ENCODE peak calls at places on chromosome 5, in five cellular contexts. One of them, this sample, is unnamed.

GRCh38 chr5:122291000-122291592 is 20.9 kb upstream of the SNCAIP start:
- DNase-seq in IMR-90: no peak
- DNase-seq in trophoblast cell: no peak
- DNase-seq in mesenchymal stem cell: peak; percentile 63
- DNase-seq in H1: no peak
- DNase-seq in this sample: no peak

GRCh38 chr5:55456216-55456895 is 78.4 kb downstream of the PLPP1 start:
- DNase-seq in IMR-90: peak; percentile 79
- DNase-seq in trophoblast cell: no peak
- DNase-seq in mesenchymal stem cell: peak; percentile 22
- DNase-seq in H1: no peak
- DNase-seq in this sample: no peak

GRCh38 chr5:149667084-149667826 is 62.9 kb upstream of the PPARGC1B start:
- DNase-seq in IMR-90: peak; percentile 7
- DNase-seq in trophoblast cell: peak; percentile 77
- DNase-seq in mesenchymal stem cell: peak; percentile 46
- DNase-seq in H1: no peak
- DNase-seq in this sample: no peak

GRCh38 chr5:111641533-111642230 is 115.3 kb downstream of the NREP start:
- DNase-seq in IMR-90: peak; percentile 90
- DNase-seq in trophoblast cell: peak; percentile 11
- DNase-seq in mesenchymal stem cell: peak; percentile 76
- DNase-seq in H1: no peak
- DNase-seq in this sample: no peak

GRCh38 chr5:54311178-54311811 is 922 bp upstream of the ARL15 start:
- DNase-seq in IMR-90: peak; percentile 26
- DNase-seq in trophoblast cell: peak; percentile 22
- DNase-seq in mesenchymal stem cell: peak; percentile 55
- DNase-seq in H1: no peak
- DNase-seq in this sample: peak; percentile 20

GRCh38 chr5:53201746-53202145 is 92.2 kb upstream of the MOCS2 start:
- DNase-seq in IMR-90: no peak
- DNase-seq in trophoblast cell: no peak
- DNase-seq in mesenchymal stem cell: no peak
- DNase-seq in H1: no peak
- DNase-seq in this sample: no peak

GRCh38 chr5:108561416-108562204 is 179.7 kb upstream of the FBXL17 start:
- DNase-seq in IMR-90: peak; percentile 30
- DNase-seq in trophoblast cell: no peak
- DNase-seq in mesenchymal stem cell: peak; percentile 28
- DNase-seq in H1: no peak
- DNase-seq in this sample: no peak

GRCh38 chr5:103120607-103121200 is 603 bp downstream of the PPIP5K2 start:
- DNase-seq in IMR-90: peak; percentile 6
- DNase-seq in trophoblast cell: peak; percentile 15
- DNase-seq in mesenchymal stem cell: peak; percentile 38
- DNase-seq in H1: no peak
- DNase-seq in this sample: no peak

GRCh38 chr5:135154197-135154596 is 120.2 kb upstream of the PITX1 start:
- DNase-seq in IMR-90: peak; percentile 55
- DNase-seq in trophoblast cell: peak; percentile 60
- DNase-seq in mesenchymal stem cell: peak; percentile 37
- DNase-seq in H1: no peak
- DNase-seq in this sample: no peak

GRCh38 chr5:175285263-175285662 is 158.7 kb downstream of the DRD1 start:
- DNase-seq in IMR-90: peak; percentile 17
- DNase-seq in trophoblast cell: peak; percentile 80
- DNase-seq in mesenchymal stem cell: no peak
- DNase-seq in H1: no peak
- DNase-seq in this sample: no peak

GRCh38 chr5:163503106-163504090 is 2.0 kb upstream of the MAT2B start:
- DNase-seq in IMR-90: peak; percentile 82
- DNase-seq in trophoblast cell: peak; percentile 86
- DNase-seq in mesenchymal stem cell: peak; percentile 84
- DNase-seq in H1: peak; percentile 80
- DNase-seq in this sample: peak; percentile 48

GRCh38 chr5:78501411-78502338 is 141.3 kb downstream of the SCAMP1 start:
- DNase-seq in IMR-90: no peak
- DNase-seq in trophoblast cell: no peak
- DNase-seq in mesenchymal stem cell: no peak
- DNase-seq in H1: no peak
- DNase-seq in this sample: no peak

GRCh38 chr5:78496373-78496772 is 136.0 kb downstream of the SCAMP1 start:
- DNase-seq in IMR-90: peak; percentile 67
- DNase-seq in trophoblast cell: no peak
- DNase-seq in mesenchymal stem cell: peak; percentile 45
- DNase-seq in H1: no peak
- DNase-seq in this sample: no peak

GRCh38 chr5:78497573-78498533 is 137.4 kb downstream of the SCAMP1 start:
- DNase-seq in IMR-90: no peak
- DNase-seq in trophoblast cell: no peak
- DNase-seq in mesenchymal stem cell: no peak
- DNase-seq in H1: no peak
- DNase-seq in this sample: no peak

GRCh38 chr5:78499485-78499884 is 139.1 kb downstream of the SCAMP1 start:
- DNase-seq in IMR-90: no peak
- DNase-seq in trophoblast cell: peak; percentile 39
- DNase-seq in mesenchymal stem cell: no peak
- DNase-seq in H1: no peak
- DNase-seq in this sample: no peak

DNA sequence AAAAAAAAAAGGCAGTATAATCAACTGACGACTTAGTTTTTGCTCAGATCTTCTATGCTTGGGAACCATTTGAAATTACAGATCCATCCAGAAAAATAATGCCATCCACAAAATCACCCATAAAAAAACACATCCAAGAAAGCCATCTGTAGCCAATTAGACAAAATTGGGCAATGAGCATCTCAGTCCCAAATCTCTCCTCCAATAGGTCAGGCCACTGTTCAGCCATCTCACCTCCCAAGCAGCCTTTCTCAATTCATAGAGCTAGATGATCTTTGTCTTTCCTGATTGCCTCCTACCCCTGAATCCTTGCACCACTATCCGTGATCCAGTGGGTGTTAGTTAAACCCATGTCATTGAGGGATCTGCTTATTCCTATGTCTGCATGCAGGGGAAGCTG is 139.6 kb downstream of the SCAMP1 start:
- DNase-seq in IMR-90: no peak
- DNase-seq in trophoblast cell: no peak
- DNase-seq in mesenchymal stem cell: no peak
- DNase-seq in H1: no peak
- DNase-seq in this sample: no peak
- H2AK5ac ChIP-seq in IMR-90: peak overlapping the region; percentile 17
- H2AK5ac ChIP-seq in trophoblast cell: no peak overlapping the region
- H2AK5ac ChIP-seq in mesenchymal stem cell: no peak overlapping the region
- H2AK5ac ChIP-seq in H1: no peak overlapping the region
- H2AK5ac ChIP-seq in this sample: no peak overlapping the region

GRCh38 chr5:177366528-177367322 is 9.0 kb downstream of the RGS14 start:
- DNase-seq in IMR-90: peak; percentile 68
- DNase-seq in trophoblast cell: peak; percentile 82
- DNase-seq in mesenchymal stem cell: peak; percentile 86
- DNase-seq in H1: peak; percentile 93
- DNase-seq in this sample: peak; percentile 87
- H2AK5ac ChIP-seq in IMR-90: peak overlapping the region; percentile 82
- H2AK5ac ChIP-seq in trophoblast cell: no peak overlapping the region
- H2AK5ac ChIP-seq in mesenchymal stem cell: peak overlapping the region; percentile 70
- H2AK5ac ChIP-seq in H1: peak overlapping the region; percentile 17
- H2AK5ac ChIP-seq in this sample: peak overlapping the region; percentile 49

GRCh38 chr5:35339006-35339405 is 108.7 kb upstream of the PRLR start:
- DNase-seq in IMR-90: no peak
- DNase-seq in trophoblast cell: peak; percentile 77
- DNase-seq in mesenchymal stem cell: no peak
- DNase-seq in H1: no peak
- DNase-seq in this sample: no peak
- H2AK5ac ChIP-seq in IMR-90: no peak overlapping the region
- H2AK5ac ChIP-seq in trophoblast cell: no peak overlapping the region
- H2AK5ac ChIP-seq in mesenchymal stem cell: no peak overlapping the region
- H2AK5ac ChIP-seq in H1: no peak overlapping the region
- H2AK5ac ChIP-seq in this sample: no peak overlapping the region

GRCh38 chr5:139711067-139711851 is 63.1 kb downstream of the CXXC5 start:
- DNase-seq in IMR-90: peak; percentile 28
- DNase-seq in trophoblast cell: peak; percentile 49
- DNase-seq in mesenchymal stem cell: peak; percentile 66
- DNase-seq in H1: no peak
- DNase-seq in this sample: peak; percentile 73
- H2AK5ac ChIP-seq in IMR-90: no peak overlapping the region
- H2AK5ac ChIP-seq in trophoblast cell: peak overlapping the region; percentile 7
- H2AK5ac ChIP-seq in mesenchymal stem cell: peak overlapping the region; percentile 91
- H2AK5ac ChIP-seq in H1: no peak overlapping the region
- H2AK5ac ChIP-seq in this sample: peak overlapping the region; percentile 90

GRCh38 chr5:133421806-133422205 is 190.5 kb downstream of the FSTL4 start:
- DNase-seq in IMR-90: no peak
- DNase-seq in trophoblast cell: no peak
- DNase-seq in mesenchymal stem cell: no peak
- DNase-seq in H1: no peak
- DNase-seq in this sample: no peak
- H2AK5ac ChIP-seq in IMR-90: no peak overlapping the region
- H2AK5ac ChIP-seq in trophoblast cell: no peak overlapping the region
- H2AK5ac ChIP-seq in mesenchymal stem cell: no peak overlapping the region
- H2AK5ac ChIP-seq in H1: no peak overlapping the region
- H2AK5ac ChIP-seq in this sample: peak overlapping the region; percentile 27

This sample was measured in neuronal stem cell.